ENCODE peak calls at places on chromosomes 1 and 21, in six cellular contexts. S is left lung, N is fibroblast of lung, B is brain microvascular endothelial cell, J is left ventricle myocardium inferior, P is PC-9. M is an unnamed sample.

GRCh38 chr1:87403047-87403820 is 74.6 kb downstream of the LMO4 start:
- DNase-seq in N (no peak), P (no peak), J (no peak), B (no peak), S (no peak), M (no peak)

GRCh38 chr21:41957991-41958766 is 4.4 kb upstream of the C2CD2 start:
- DNase-seq in B (peak), S (peak), N (peak), J (peak), P (peak), M (no peak)

GRCh38 chr1:181784039-181784683 is 277.4 kb downstream of the ZNF648 start:
- DNase-seq in J (no peak), S (no peak), N (no peak), B (no peak), P (no peak), M (no peak)

GRCh38 chr1:110265186-110265585 is 55.1 kb downstream of the KCNC4 start:
- DNase-seq in S (no peak), N (no peak), J (no peak), P (no peak), B (no peak), M (no peak)

GRCh38 chr1:110525250-110525597 is 6.2 kb upstream of the KCNA10 start:
- DNase-seq in P (peak), J (no peak), B (no peak), N (no peak), S (no peak), M (no peak)

GRCh38 chr1:230101556-230101955 is 34.5 kb downstream of the GALNT2 start:
- DNase-seq in N (no peak), J (no peak), S (no peak), B (no peak), P (no peak), M (no peak)

GRCh38 chr1:109928591-109929111 is 18.0 kb downstream of the CSF1 start:
- DNase-seq in P (peak), S (no peak), J (peak), B (peak), N (peak), M (peak)

GRCh38 chr1:107430540-107431228 is 289.8 kb downstream of the NTNG1 start:
- DNase-seq in P (peak), B (peak), J (no peak), S (no peak), N (peak), M (no peak)

GRCh38 chr1:230163719-230164118 is 96.7 kb downstream of the GALNT2 start:
- DNase-seq in J (no peak), B (no peak), P (no peak), S (no peak), N (no peak), M (no peak)

GRCh38 chr1:186785503-186785902 is 43.2 kb upstream of the PLA2G4A start:
- DNase-seq in N (no peak), S (no peak), P (no peak), B (no peak), J (no peak), M (no peak)

GRCh38 chr1:55034476-55035133 is 4.7 kb upstream of the PCSK9 start:
- DNase-seq in S (no peak), J (no peak), P (no peak), N (no peak), B (no peak), M (no peak)

GRCh38 chr21:26686278-26686677 is 113.2 kb upstream of the CYYR1 start:
- DNase-seq in B (no peak), N (no peak), J (no peak), P (peak), S (no peak), M (no peak)

GRCh38 chr1:219171192-219171935 is 2.3 kb upstream of the LYPLAL1 start:
- DNase-seq in N (peak), S (no peak), B (no peak), P (no peak), J (no peak), M (no peak)

GRCh38 chr1:157994704-157995540 is 1.5 kb downstream of the KIRREL1 start:
- DNase-seq in B (no peak), S (no peak), P (no peak), N (peak), J (no peak), M (no peak)

GRCh38 chr1:183238071-183238470 is 52.0 kb downstream of the LAMC2 start:
- DNase-seq in N (peak), S (no peak), J (no peak), B (peak), P (no peak), M (no peak)

GRCh38 chr1:157580179-157580827 is 17.6 kb downstream of the FCRL4 start:
- DNase-seq in P (peak), S (no peak), B (peak), J (no peak), N (peak), M (no peak)

GRCh38 chr1:27348861-27349783 is 7.3 kb downstream of the SYTL1 start:
- DNase-seq in S (peak), N (peak), J (no peak), P (peak), B (no peak), M (peak)

GRCh38 chr1:110393691-110394564 is 3.1 kb upstream of the SLC16A4 start:
- DNase-seq in P (no peak), B (peak), S (no peak), N (peak), J (no peak), M (no peak)

GRCh38 chr1:241957692-241958494 is at the start of gene BECN2:
- DNase-seq in N (no peak), P (no peak), J (no peak), B (no peak), S (no peak), M (no peak)

GRCh38 chr1:184695023-184695422 is 59.6 kb downstream of the EDEM3 start:
- DNase-seq in B (peak), N (peak), J (no peak), P (no peak), S (no peak), M (no peak)

GRCh38 chr1:10693497-10694273 is 102.8 kb downstream of the CASZ1 start:
- DNase-seq in P (no peak), B (no peak), J (no peak), S (no peak), N (peak), M (no peak)

GRCh38 chr1:206727981-206728380 is 42.6 kb upstream of the IL19 start:
- DNase-seq in N (no peak), S (no peak), P (no peak), J (no peak), B (no peak), M (no peak)

GRCh38 chr1:164645921-164646320 is 86.9 kb downstream of the PBX1 start:
- DNase-seq in P (no peak), B (no peak), N (no peak), S (no peak), J (no peak), M (no peak)

GRCh38 chr1:164647211-164647610 is 88.2 kb downstream of the PBX1 start:
- DNase-seq in B (no peak), P (no peak), N (no peak), J (no peak), S (no peak), M (no peak)

GRCh38 chr1:164648211-164649080 is 89.5 kb downstream of the PBX1 start:
- DNase-seq in J (no peak), P (peak), B (no peak), S (no peak), N (peak), M (no peak)

GRCh38 chr1:164644268-164644667 is 85.3 kb downstream of the PBX1 start:
- DNase-seq in P (no peak), J (no peak), S (no peak), N (no peak), B (no peak), M (no peak)

DNA sequence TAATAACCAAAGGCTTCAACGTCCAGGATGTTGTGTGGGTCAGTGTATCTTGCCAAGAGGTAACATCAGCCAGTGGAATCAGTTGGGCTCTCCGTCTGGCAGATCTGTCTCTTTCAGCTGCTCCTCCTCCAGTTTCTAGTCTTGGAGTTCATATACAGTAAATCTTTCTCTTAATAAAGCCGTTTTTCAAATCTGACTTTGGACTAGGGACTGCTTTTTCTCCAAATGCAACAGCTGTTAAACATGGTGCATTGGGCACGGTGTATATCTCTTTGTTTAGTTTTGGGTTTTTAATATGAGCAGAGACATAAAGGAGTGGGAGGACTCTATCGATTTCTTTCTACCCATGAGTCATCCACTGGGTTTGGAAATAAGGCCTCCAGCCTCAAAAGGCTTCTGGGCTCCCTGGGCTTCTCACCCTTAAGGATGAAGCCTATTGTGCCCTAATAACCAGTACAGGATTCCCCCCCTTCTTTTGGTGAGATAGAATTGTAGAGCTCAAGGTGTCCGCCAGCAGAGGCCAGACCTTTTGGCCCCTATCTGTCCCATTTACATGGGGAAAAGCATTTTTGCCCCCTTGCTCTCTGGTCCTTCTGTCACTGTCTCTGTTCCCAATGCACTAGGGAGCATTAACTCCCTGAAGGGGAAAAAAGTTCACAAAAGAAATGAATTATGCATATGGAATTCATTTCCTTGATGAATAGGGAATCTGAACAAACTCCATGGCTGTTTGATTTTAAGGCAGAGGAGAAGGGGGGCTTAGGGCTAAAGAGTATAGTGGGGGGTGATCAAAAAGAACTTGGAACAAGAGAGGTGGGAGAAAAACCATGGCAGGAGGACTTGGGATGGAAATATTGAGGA is 86.0 kb downstream of the PBX1 start:
- DNase-seq in N (peak), P (no peak), S (no peak), J (no peak), B (peak), M (no peak)
- H3K27ac ChIP-seq in N (peak), P (peak), S (peak), J (peak), B (no peak), M (no peak)

DNA sequence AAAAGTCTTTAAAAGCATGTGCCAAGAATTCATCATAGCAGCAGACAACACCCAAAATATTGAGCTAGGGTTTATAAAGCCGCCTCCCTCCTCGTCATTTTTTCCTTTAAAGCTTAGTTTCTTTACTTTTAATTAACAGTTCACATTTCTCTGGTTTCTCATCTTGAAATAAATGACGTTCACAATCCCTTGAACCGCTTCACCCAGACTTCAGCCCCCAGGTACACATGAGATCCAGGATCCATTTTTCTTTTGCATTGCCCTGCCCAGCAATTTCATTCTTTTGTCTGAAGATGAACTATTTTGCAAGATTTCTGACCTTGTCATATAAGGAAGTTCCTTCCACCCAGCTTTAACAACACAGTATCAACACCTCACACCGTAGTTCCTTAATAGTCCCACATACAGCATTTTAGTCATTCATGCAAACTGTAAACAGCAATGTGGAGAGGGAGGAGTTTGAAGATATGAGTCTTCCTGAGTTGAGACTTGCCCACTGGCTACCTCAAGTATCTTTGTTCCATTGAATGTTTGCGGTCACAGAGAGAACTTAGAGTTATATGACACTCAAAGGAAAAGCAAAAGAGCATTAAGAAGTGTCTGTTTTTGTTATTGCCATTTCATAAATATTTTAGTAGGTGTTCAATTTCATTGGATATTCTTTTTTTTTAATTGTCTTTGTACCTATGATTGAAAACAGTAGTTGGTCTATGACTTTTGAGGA is 35.3 kb upstream of the CACYBP start:
- DNase-seq in J (no peak), P (peak), N (peak), B (no peak), S (no peak), M (no peak)
- H3K27ac ChIP-seq in J (peak), P (peak), N (no peak), B (no peak), S (peak), M (peak)

GRCh38 chr1:198498881-198499280 is 41.6 kb downstream of the ATP6V1G3 start:
- DNase-seq in J (no peak), B (no peak), P (peak), S (no peak), N (peak), M (no peak)

GRCh38 chr1:198499588-198499987 is 40.9 kb downstream of the ATP6V1G3 start:
- DNase-seq in P (no peak), N (peak), S (no peak), J (no peak), B (no peak), M (no peak)

GRCh38 chr1:198496216-198497143 is 44.0 kb downstream of the ATP6V1G3 start:
- DNase-seq in P (peak), S (no peak), B (no peak), N (peak), J (no peak), M (no peak)

GRCh38 chr1:198495635-198496034 is 44.8 kb downstream of the ATP6V1G3 start:
- DNase-seq in J (no peak), B (no peak), S (no peak), N (peak), P (no peak), M (no peak)

DNA sequence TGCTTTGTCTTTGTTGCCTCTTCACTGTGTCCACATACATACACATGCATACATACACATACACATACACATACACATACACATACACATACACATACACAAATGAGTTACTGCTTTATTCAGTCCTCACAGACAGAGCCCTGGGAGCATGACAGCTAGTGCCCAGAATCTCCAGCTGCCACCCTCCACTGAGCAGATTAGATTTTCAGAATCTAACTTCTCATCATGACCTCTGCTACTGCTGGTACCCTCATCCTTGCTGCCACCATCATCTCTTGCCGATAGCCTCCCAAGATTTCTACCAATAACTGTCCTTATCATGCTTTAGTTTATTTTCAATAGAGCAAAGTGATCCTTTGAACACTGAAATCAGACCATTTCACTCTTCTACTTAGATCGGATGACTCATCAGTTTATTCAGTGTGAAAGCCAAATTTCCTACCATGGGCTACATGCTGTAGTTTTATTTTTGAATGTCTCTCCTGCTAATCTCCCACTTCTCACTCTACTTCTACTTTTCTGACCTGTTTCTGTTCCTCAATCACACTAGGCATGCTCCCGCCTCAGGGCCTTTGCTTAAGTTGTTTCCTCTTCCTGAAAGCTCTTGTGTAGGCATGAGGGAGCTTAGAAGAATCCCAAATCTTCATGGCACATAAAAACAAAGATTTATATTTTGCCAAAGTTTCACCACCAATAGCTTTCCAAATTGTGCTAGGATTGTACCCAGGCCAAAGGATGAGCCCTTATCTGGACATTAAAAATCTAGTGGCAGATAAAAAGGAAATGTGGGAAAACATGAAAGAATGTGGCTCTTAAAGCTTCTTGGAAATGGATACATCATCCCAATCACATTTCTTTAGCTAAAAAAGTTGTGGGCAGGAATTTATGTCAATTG is 42.9 kb downstream of the ATP6V1G3 start:
- DNase-seq in B (peak), J (no peak), P (no peak), N (peak), S (peak), M (no peak)
- H3K27ac ChIP-seq in B (peak), J (no peak), P (peak), N (peak), S (peak), M (no peak)

GRCh38 chr1:26019641-26020315 is 1.8 kb upstream of the EXTL1 start:
- DNase-seq in P (peak), J (no peak), S (no peak), B (peak), N (peak), M (no peak)

GRCh38 chr1:26020390-26020789 is 1.2 kb upstream of the EXTL1 start:
- DNase-seq in B (peak), S (no peak), P (no peak), J (no peak), N (peak), M (no peak)

GRCh38 chr1:26022404-26022779 is 817 bp downstream of the EXTL1 start:
- DNase-seq in N (no peak), B (no peak), J (no peak), S (no peak), P (no peak), M (no peak)

GRCh38 chr1:26021647-26022403 is at the start of gene EXTL1:
- DNase-seq in J (peak), S (no peak), N (peak), B (peak), P (no peak), M (no peak)

DNA sequence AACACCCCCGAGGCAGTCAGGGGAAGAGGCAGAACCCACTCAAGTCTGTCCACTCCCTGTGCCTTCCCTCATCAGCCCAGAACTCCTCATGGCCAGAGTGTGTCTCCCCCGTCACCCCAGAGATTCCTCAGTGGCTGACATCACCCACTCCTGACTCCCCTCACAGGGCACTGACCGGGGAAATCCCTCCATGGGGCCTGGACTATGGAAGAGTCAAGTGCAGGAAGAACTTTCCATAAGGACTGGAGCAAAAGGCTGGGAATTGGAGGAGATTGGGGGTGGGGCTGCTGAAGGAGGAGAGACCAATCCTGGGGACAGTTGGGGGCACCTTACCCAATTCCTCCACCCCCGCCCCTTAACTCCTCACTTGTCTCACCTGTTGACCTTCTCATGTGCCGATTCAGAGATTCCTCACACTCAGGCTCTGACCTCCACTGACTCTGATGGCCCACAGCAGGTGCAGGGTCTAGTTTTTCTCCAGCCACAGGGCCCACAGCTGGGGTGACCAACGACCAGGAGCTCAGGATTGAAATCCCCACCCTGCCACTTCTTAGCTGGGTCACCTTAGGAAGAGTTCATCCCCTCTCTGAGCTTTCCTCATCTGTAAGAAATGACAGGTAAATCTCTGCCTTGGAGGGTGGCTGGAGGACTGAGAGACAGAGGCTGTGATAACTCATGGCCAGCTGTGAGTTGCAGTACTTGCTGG is 481 bp upstream of the EXTL1 start:
- DNase-seq in S (no peak), B (no peak), P (no peak), J (no peak), N (peak), M (no peak)
- H3K27ac ChIP-seq in S (no peak), B (no peak), P (no peak), J (peak), N (no peak), M (no peak)